ENCODE peak calls at places on chromosomes 2 and 18, in nine cellular contexts. One of them, this sample, is unnamed.

GRCh38 chr2:9548506-9548905 is 7.1 kb downstream of the ADAM17 start:
- DNase-seq in MCF 10A: no peak
- DNase-seq in KBM-7: no peak
- DNase-seq in choroid plexus epithelial cell: peak; percentile 61
- DNase-seq in activated CD4-positive, alpha-beta T cell treated with anti-CD3 and anti-CD28 coated beads for 48 hours: no peak
- DNase-seq in CD8-positive, alpha-beta T cell: no peak
- DNase-seq in EH: peak; percentile 40
- DNase-seq in stimulated activated naive CD8-positive, alpha-beta T cell treated with anti-CD3 and anti-CD28 coated beads, Interleukin-15, Interleukin-2, amounts not matched to agents 100 U/mL and 50 U/mL, for 24 hours: no peak
- DNase-seq in fibroblast of the conjunctiva: no peak
- DNase-seq in this sample: no peak

GRCh38 chr2:237293966-237294365 is 120.0 kb downstream of the COL6A3 start:
- DNase-seq in KBM-7: no peak
- DNase-seq in CD8-positive, alpha-beta T cell: no peak
- DNase-seq in choroid plexus epithelial cell: no peak
- DNase-seq in fibroblast of the conjunctiva: no peak
- DNase-seq in activated CD4-positive, alpha-beta T cell treated with anti-CD3 and anti-CD28 coated beads for 48 hours: no peak
- DNase-seq in MCF 10A: no peak
- DNase-seq in stimulated activated naive CD8-positive, alpha-beta T cell treated with anti-CD3 and anti-CD28 coated beads, Interleukin-15, Interleukin-2, amounts not matched to agents 100 U/mL and 50 U/mL, for 24 hours: no peak
- DNase-seq in EH: peak; percentile 63
- DNase-seq in this sample: no peak

GRCh38 chr2:18132697-18133096 is 254.2 kb downstream of the KCNS3 start:
- DNase-seq in fibroblast of the conjunctiva: no peak
- DNase-seq in stimulated activated naive CD8-positive, alpha-beta T cell treated with anti-CD3 and anti-CD28 coated beads, Interleukin-15, Interleukin-2, amounts not matched to agents 100 U/mL and 50 U/mL, for 24 hours: no peak
- DNase-seq in EH: peak; percentile 31
- DNase-seq in CD8-positive, alpha-beta T cell: no peak
- DNase-seq in choroid plexus epithelial cell: peak; percentile 71
- DNase-seq in activated CD4-positive, alpha-beta T cell treated with anti-CD3 and anti-CD28 coated beads for 48 hours: no peak
- DNase-seq in KBM-7: no peak
- DNase-seq in MCF 10A: no peak
- DNase-seq in this sample: no peak

GRCh38 chr2:46131-46470 is 204 bp downstream of the FAM110C start:
- DNase-seq in fibroblast of the conjunctiva: no peak
- DNase-seq in MCF 10A: no peak
- DNase-seq in CD8-positive, alpha-beta T cell: no peak
- DNase-seq in KBM-7: no peak
- DNase-seq in choroid plexus epithelial cell: no peak
- DNase-seq in EH: no peak
- DNase-seq in stimulated activated naive CD8-positive, alpha-beta T cell treated with anti-CD3 and anti-CD28 coated beads, Interleukin-15, Interleukin-2, amounts not matched to agents 100 U/mL and 50 U/mL, for 24 hours: no peak
- DNase-seq in activated CD4-positive, alpha-beta T cell treated with anti-CD3 and anti-CD28 coated beads for 48 hours: no peak
- DNase-seq in this sample: no peak

GRCh38 chr2:10285578-10286198 is 17.0 kb upstream of the HPCAL1 start:
- DNase-seq in MCF 10A: peak; percentile 87
- DNase-seq in fibroblast of the conjunctiva: peak; percentile 40
- DNase-seq in CD8-positive, alpha-beta T cell: no peak
- DNase-seq in EH: peak; percentile 79
- DNase-seq in activated CD4-positive, alpha-beta T cell treated with anti-CD3 and anti-CD28 coated beads for 48 hours: no peak
- DNase-seq in KBM-7: peak; percentile 49
- DNase-seq in stimulated activated naive CD8-positive, alpha-beta T cell treated with anti-CD3 and anti-CD28 coated beads, Interleukin-15, Interleukin-2, amounts not matched to agents 100 U/mL and 50 U/mL, for 24 hours: no peak
- DNase-seq in choroid plexus epithelial cell: peak; percentile 7
- DNase-seq in this sample: peak; percentile 84

GRCh38 chr2:1625281-1626001 is 118.9 kb downstream of the PXDN start:
- DNase-seq in choroid plexus epithelial cell: peak; percentile 88
- DNase-seq in KBM-7: no peak
- DNase-seq in CD8-positive, alpha-beta T cell: no peak
- DNase-seq in MCF 10A: peak; percentile 99
- DNase-seq in fibroblast of the conjunctiva: peak; percentile 40
- DNase-seq in activated CD4-positive, alpha-beta T cell treated with anti-CD3 and anti-CD28 coated beads for 48 hours: no peak
- DNase-seq in stimulated activated naive CD8-positive, alpha-beta T cell treated with anti-CD3 and anti-CD28 coated beads, Interleukin-15, Interleukin-2, amounts not matched to agents 100 U/mL and 50 U/mL, for 24 hours: no peak
- DNase-seq in EH: peak; percentile 81
- DNase-seq in this sample: peak; percentile 57

GRCh38 chr18:6022089-6022444 is 126.7 kb upstream of the TMEM200C start:
- DNase-seq in KBM-7: no peak
- DNase-seq in choroid plexus epithelial cell: peak; percentile 28
- DNase-seq in stimulated activated naive CD8-positive, alpha-beta T cell treated with anti-CD3 and anti-CD28 coated beads, Interleukin-15, Interleukin-2, amounts not matched to agents 100 U/mL and 50 U/mL, for 24 hours: no peak
- DNase-seq in fibroblast of the conjunctiva: no peak
- DNase-seq in EH: peak; percentile 16
- DNase-seq in MCF 10A: no peak
- DNase-seq in CD8-positive, alpha-beta T cell: no peak
- DNase-seq in activated CD4-positive, alpha-beta T cell treated with anti-CD3 and anti-CD28 coated beads for 48 hours: no peak
- DNase-seq in this sample: no peak

GRCh38 chr2:65350714-65351113 is 81.7 kb downstream of the SPRED2 start:
- DNase-seq in CD8-positive, alpha-beta T cell: no peak
- DNase-seq in MCF 10A: no peak
- DNase-seq in activated CD4-positive, alpha-beta T cell treated with anti-CD3 and anti-CD28 coated beads for 48 hours: no peak
- DNase-seq in KBM-7: peak; percentile 44
- DNase-seq in choroid plexus epithelial cell: peak; percentile 43
- DNase-seq in stimulated activated naive CD8-positive, alpha-beta T cell treated with anti-CD3 and anti-CD28 coated beads, Interleukin-15, Interleukin-2, amounts not matched to agents 100 U/mL and 50 U/mL, for 24 hours: no peak
- DNase-seq in EH: peak; percentile 10
- DNase-seq in fibroblast of the conjunctiva: no peak
- DNase-seq in this sample: no peak

GRCh38 chr2:12455626-12456025 is 261.1 kb upstream of the TRIB2 start:
- DNase-seq in CD8-positive, alpha-beta T cell: no peak
- DNase-seq in choroid plexus epithelial cell: peak; percentile 87
- DNase-seq in MCF 10A: peak; percentile 64
- DNase-seq in EH: no peak
- DNase-seq in activated CD4-positive, alpha-beta T cell treated with anti-CD3 and anti-CD28 coated beads for 48 hours: no peak
- DNase-seq in KBM-7: no peak
- DNase-seq in stimulated activated naive CD8-positive, alpha-beta T cell treated with anti-CD3 and anti-CD28 coated beads, Interleukin-15, Interleukin-2, amounts not matched to agents 100 U/mL and 50 U/mL, for 24 hours: no peak
- DNase-seq in fibroblast of the conjunctiva: peak; percentile 78
- DNase-seq in this sample: no peak

GRCh38 chr18:77297919-77298571 is 48.4 kb downstream of the GALR1 start:
- DNase-seq in EH: no peak
- DNase-seq in activated CD4-positive, alpha-beta T cell treated with anti-CD3 and anti-CD28 coated beads for 48 hours: no peak
- DNase-seq in fibroblast of the conjunctiva: no peak
- DNase-seq in choroid plexus epithelial cell: no peak
- DNase-seq in CD8-positive, alpha-beta T cell: no peak
- DNase-seq in MCF 10A: no peak
- DNase-seq in stimulated activated naive CD8-positive, alpha-beta T cell treated with anti-CD3 and anti-CD28 coated beads, Interleukin-15, Interleukin-2, amounts not matched to agents 100 U/mL and 50 U/mL, for 24 hours: no peak
- DNase-seq in KBM-7: no peak
- DNase-seq in this sample: no peak

GRCh38 chr2:48278590-48278989 is 251.4 kb upstream of the STON1 start:
- DNase-seq in fibroblast of the conjunctiva: no peak
- DNase-seq in CD8-positive, alpha-beta T cell: no peak
- DNase-seq in EH: no peak
- DNase-seq in MCF 10A: no peak
- DNase-seq in choroid plexus epithelial cell: peak; percentile 66
- DNase-seq in KBM-7: no peak
- DNase-seq in activated CD4-positive, alpha-beta T cell treated with anti-CD3 and anti-CD28 coated beads for 48 hours: no peak
- DNase-seq in stimulated activated naive CD8-positive, alpha-beta T cell treated with anti-CD3 and anti-CD28 coated beads, Interleukin-15, Interleukin-2, amounts not matched to agents 100 U/mL and 50 U/mL, for 24 hours: no peak
- DNase-seq in this sample: no peak

GRCh38 chr2:144510206-144510991 is 9.5 kb downstream of the ZEB2 start:
- DNase-seq in fibroblast of the conjunctiva: no peak
- DNase-seq in CD8-positive, alpha-beta T cell: no peak
- DNase-seq in stimulated activated naive CD8-positive, alpha-beta T cell treated with anti-CD3 and anti-CD28 coated beads, Interleukin-15, Interleukin-2, amounts not matched to agents 100 U/mL and 50 U/mL, for 24 hours: no peak
- DNase-seq in choroid plexus epithelial cell: peak; percentile 88
- DNase-seq in KBM-7: peak; percentile 61
- DNase-seq in MCF 10A: no peak
- DNase-seq in activated CD4-positive, alpha-beta T cell treated with anti-CD3 and anti-CD28 coated beads for 48 hours: no peak
- DNase-seq in EH: peak; percentile 85
- DNase-seq in this sample: no peak

GRCh38 chr2:78145997-78146722 is 624.0 kb upstream of the LRRTM4 start:
- DNase-seq in choroid plexus epithelial cell: no peak
- DNase-seq in fibroblast of the conjunctiva: no peak
- DNase-seq in MCF 10A: no peak
- DNase-seq in KBM-7: no peak
- DNase-seq in stimulated activated naive CD8-positive, alpha-beta T cell treated with anti-CD3 and anti-CD28 coated beads, Interleukin-15, Interleukin-2, amounts not matched to agents 100 U/mL and 50 U/mL, for 24 hours: no peak
- DNase-seq in CD8-positive, alpha-beta T cell: no peak
- DNase-seq in EH: no peak
- DNase-seq in activated CD4-positive, alpha-beta T cell treated with anti-CD3 and anti-CD28 coated beads for 48 hours: no peak
- DNase-seq in this sample: no peak

GRCh38 chr2:172863341-172863740 is 127.7 kb downstream of the RAPGEF4 start:
- DNase-seq in choroid plexus epithelial cell: no peak
- DNase-seq in CD8-positive, alpha-beta T cell: no peak
- DNase-seq in activated CD4-positive, alpha-beta T cell treated with anti-CD3 and anti-CD28 coated beads for 48 hours: no peak
- DNase-seq in MCF 10A: no peak
- DNase-seq in fibroblast of the conjunctiva: no peak
- DNase-seq in KBM-7: no peak
- DNase-seq in EH: no peak
- DNase-seq in stimulated activated naive CD8-positive, alpha-beta T cell treated with anti-CD3 and anti-CD28 coated beads, Interleukin-15, Interleukin-2, amounts not matched to agents 100 U/mL and 50 U/mL, for 24 hours: no peak
- DNase-seq in this sample: no peak

GRCh38 chr2:102736174-102736606 is 25.6 kb upstream of the TMEM182 start:
- DNase-seq in KBM-7: peak; percentile 50
- DNase-seq in activated CD4-positive, alpha-beta T cell treated with anti-CD3 and anti-CD28 coated beads for 48 hours: peak; percentile 27
- DNase-seq in stimulated activated naive CD8-positive, alpha-beta T cell treated with anti-CD3 and anti-CD28 coated beads, Interleukin-15, Interleukin-2, amounts not matched to agents 100 U/mL and 50 U/mL, for 24 hours: peak; percentile 30
- DNase-seq in fibroblast of the conjunctiva: no peak
- DNase-seq in CD8-positive, alpha-beta T cell: no peak
- DNase-seq in MCF 10A: peak; percentile 53
- DNase-seq in choroid plexus epithelial cell: peak; percentile 31
- DNase-seq in EH: peak; percentile 21
- DNase-seq in this sample: peak; percentile 24

GRCh38 chr2:235305678-235306077 is 188.2 kb upstream of the AGAP1 start:
- DNase-seq in EH: no peak
- DNase-seq in CD8-positive, alpha-beta T cell: no peak
- DNase-seq in KBM-7: no peak
- DNase-seq in activated CD4-positive, alpha-beta T cell treated with anti-CD3 and anti-CD28 coated beads for 48 hours: no peak
- DNase-seq in stimulated activated naive CD8-positive, alpha-beta T cell treated with anti-CD3 and anti-CD28 coated beads, Interleukin-15, Interleukin-2, amounts not matched to agents 100 U/mL and 50 U/mL, for 24 hours: no peak
- DNase-seq in fibroblast of the conjunctiva: no peak
- DNase-seq in choroid plexus epithelial cell: no peak
- DNase-seq in MCF 10A: no peak
- DNase-seq in this sample: no peak

GRCh38 chr2:74538881-74539339 is 9.2 kb downstream of the HTRA2 start:
- DNase-seq in KBM-7: peak; percentile 60
- DNase-seq in fibroblast of the conjunctiva: no peak
- DNase-seq in stimulated activated naive CD8-positive, alpha-beta T cell treated with anti-CD3 and anti-CD28 coated beads, Interleukin-15, Interleukin-2, amounts not matched to agents 100 U/mL and 50 U/mL, for 24 hours: no peak
- DNase-seq in MCF 10A: no peak
- DNase-seq in CD8-positive, alpha-beta T cell: no peak
- DNase-seq in choroid plexus epithelial cell: no peak
- DNase-seq in activated CD4-positive, alpha-beta T cell treated with anti-CD3 and anti-CD28 coated beads for 48 hours: no peak
- DNase-seq in EH: no peak
- DNase-seq in this sample: no peak

GRCh38 chr2:147424766-147425165 is 420.1 kb upstream of the ACVR2A start:
- DNase-seq in stimulated activated naive CD8-positive, alpha-beta T cell treated with anti-CD3 and anti-CD28 coated beads, Interleukin-15, Interleukin-2, amounts not matched to agents 100 U/mL and 50 U/mL, for 24 hours: no peak
- DNase-seq in EH: no peak
- DNase-seq in CD8-positive, alpha-beta T cell: no peak
- DNase-seq in choroid plexus epithelial cell: no peak
- DNase-seq in activated CD4-positive, alpha-beta T cell treated with anti-CD3 and anti-CD28 coated beads for 48 hours: no peak
- DNase-seq in KBM-7: no peak
- DNase-seq in MCF 10A: no peak
- DNase-seq in fibroblast of the conjunctiva: no peak
- DNase-seq in this sample: no peak

GRCh38 chr18:46343940-46344372 is 239.8 kb downstream of the HAUS1 start:
- DNase-seq in stimulated activated naive CD8-positive, alpha-beta T cell treated with anti-CD3 and anti-CD28 coated beads, Interleukin-15, Interleukin-2, amounts not matched to agents 100 U/mL and 50 U/mL, for 24 hours: peak; percentile 60
- DNase-seq in activated CD4-positive, alpha-beta T cell treated with anti-CD3 and anti-CD28 coated beads for 48 hours: peak; percentile 68
- DNase-seq in EH: no peak
- DNase-seq in choroid plexus epithelial cell: no peak
- DNase-seq in KBM-7: no peak
- DNase-seq in fibroblast of the conjunctiva: no peak
- DNase-seq in CD8-positive, alpha-beta T cell: peak; percentile 6
- DNase-seq in MCF 10A: peak; percentile 16
- DNase-seq in this sample: no peak

GRCh38 chr18:59799383-59800015 is 100.3 kb upstream of the PMAIP1 start:
- DNase-seq in choroid plexus epithelial cell: peak; percentile 61
- DNase-seq in MCF 10A: no peak
- DNase-seq in CD8-positive, alpha-beta T cell: no peak
- DNase-seq in KBM-7: no peak
- DNase-seq in fibroblast of the conjunctiva: no peak
- DNase-seq in stimulated activated naive CD8-positive, alpha-beta T cell treated with anti-CD3 and anti-CD28 coated beads, Interleukin-15, Interleukin-2, amounts not matched to agents 100 U/mL and 50 U/mL, for 24 hours: no peak
- DNase-seq in activated CD4-positive, alpha-beta T cell treated with anti-CD3 and anti-CD28 coated beads for 48 hours: no peak
- DNase-seq in EH: peak; percentile 76
- DNase-seq in this sample: no peak

GRCh38 chr2:163302141-163302540 is 433.7 kb downstream of the FIGN start:
- DNase-seq in stimulated activated naive CD8-positive, alpha-beta T cell treated with anti-CD3 and anti-CD28 coated beads, Interleukin-15, Interleukin-2, amounts not matched to agents 100 U/mL and 50 U/mL, for 24 hours: no peak
- DNase-seq in MCF 10A: no peak
- DNase-seq in activated CD4-positive, alpha-beta T cell treated with anti-CD3 and anti-CD28 coated beads for 48 hours: no peak
- DNase-seq in KBM-7: no peak
- DNase-seq in CD8-positive, alpha-beta T cell: no peak
- DNase-seq in choroid plexus epithelial cell: no peak
- DNase-seq in EH: no peak
- DNase-seq in fibroblast of the conjunctiva: no peak
- DNase-seq in this sample: no peak

GRCh38 chr2:33354981-33355380 is 121.5 kb upstream of the RASGRP3 start:
- DNase-seq in MCF 10A: no peak
- DNase-seq in stimulated activated naive CD8-positive, alpha-beta T cell treated with anti-CD3 and anti-CD28 coated beads, Interleukin-15, Interleukin-2, amounts not matched to agents 100 U/mL and 50 U/mL, for 24 hours: no peak
- DNase-seq in CD8-positive, alpha-beta T cell: no peak
- DNase-seq in KBM-7: no peak
- DNase-seq in EH: peak; percentile 95
- DNase-seq in choroid plexus epithelial cell: peak; percentile 90
- DNase-seq in activated CD4-positive, alpha-beta T cell treated with anti-CD3 and anti-CD28 coated beads for 48 hours: no peak
- DNase-seq in fibroblast of the conjunctiva: no peak
- DNase-seq in this sample: no peak

GRCh38 chr2:223787358-223787757 is 50.0 kb downstream of the AP1S3 start:
- DNase-seq in choroid plexus epithelial cell: no peak
- DNase-seq in stimulated activated naive CD8-positive, alpha-beta T cell treated with anti-CD3 and anti-CD28 coated beads, Interleukin-15, Interleukin-2, amounts not matched to agents 100 U/mL and 50 U/mL, for 24 hours: no peak
- DNase-seq in activated CD4-positive, alpha-beta T cell treated with anti-CD3 and anti-CD28 coated beads for 48 hours: no peak
- DNase-seq in fibroblast of the conjunctiva: no peak
- DNase-seq in CD8-positive, alpha-beta T cell: no peak
- DNase-seq in EH: no peak
- DNase-seq in KBM-7: no peak
- DNase-seq in MCF 10A: no peak
- DNase-seq in this sample: no peak

GRCh38 chr2:67579207-67579606 is 182.1 kb downstream of the ETAA1 start:
- DNase-seq in CD8-positive, alpha-beta T cell: no peak
- DNase-seq in stimulated activated naive CD8-positive, alpha-beta T cell treated with anti-CD3 and anti-CD28 coated beads, Interleukin-15, Interleukin-2, amounts not matched to agents 100 U/mL and 50 U/mL, for 24 hours: no peak
- DNase-seq in MCF 10A: no peak
- DNase-seq in choroid plexus epithelial cell: peak; percentile 83
- DNase-seq in fibroblast of the conjunctiva: no peak
- DNase-seq in KBM-7: no peak
- DNase-seq in activated CD4-positive, alpha-beta T cell treated with anti-CD3 and anti-CD28 coated beads for 48 hours: no peak
- DNase-seq in EH: no peak
- DNase-seq in this sample: no peak

GRCh38 chr2:197310940-197311485 is 433 bp upstream of the ANKRD44 start:
- DNase-seq in MCF 10A: no peak
- DNase-seq in KBM-7: no peak
- DNase-seq in activated CD4-positive, alpha-beta T cell treated with anti-CD3 and anti-CD28 coated beads for 48 hours: no peak
- DNase-seq in EH: no peak
- DNase-seq in CD8-positive, alpha-beta T cell: no peak
- DNase-seq in choroid plexus epithelial cell: no peak
- DNase-seq in stimulated activated naive CD8-positive, alpha-beta T cell treated with anti-CD3 and anti-CD28 coated beads, Interleukin-15, Interleukin-2, amounts not matched to agents 100 U/mL and 50 U/mL, for 24 hours: no peak
- DNase-seq in fibroblast of the conjunctiva: no peak
- DNase-seq in this sample: peak; percentile 11

GRCh38 chr2:183032200-183032794 is 6.0 kb downstream of the NCKAP1 start:
- DNase-seq in fibroblast of the conjunctiva: no peak
- DNase-seq in activated CD4-positive, alpha-beta T cell treated with anti-CD3 and anti-CD28 coated beads for 48 hours: no peak
- DNase-seq in MCF 10A: peak; percentile 75
- DNase-seq in stimulated activated naive CD8-positive, alpha-beta T cell treated with anti-CD3 and anti-CD28 coated beads, Interleukin-15, Interleukin-2, amounts not matched to agents 100 U/mL and 50 U/mL, for 24 hours: no peak
- DNase-seq in choroid plexus epithelial cell: peak; percentile 60
- DNase-seq in CD8-positive, alpha-beta T cell: no peak
- DNase-seq in KBM-7: no peak
- DNase-seq in EH: no peak
- DNase-seq in this sample: no peak

GRCh38 chr2:154375625-154376020 is 322.9 kb upstream of the KCNJ3 start:
- DNase-seq in activated CD4-positive, alpha-beta T cell treated with anti-CD3 and anti-CD28 coated beads for 48 hours: no peak
- DNase-seq in stimulated activated naive CD8-positive, alpha-beta T cell treated with anti-CD3 and anti-CD28 coated beads, Interleukin-15, Interleukin-2, amounts not matched to agents 100 U/mL and 50 U/mL, for 24 hours: no peak
- DNase-seq in MCF 10A: peak; percentile 60
- DNase-seq in fibroblast of the conjunctiva: peak; percentile 29
- DNase-seq in KBM-7: peak; percentile 24
- DNase-seq in CD8-positive, alpha-beta T cell: no peak
- DNase-seq in choroid plexus epithelial cell: peak; percentile 24
- DNase-seq in EH: no peak
- DNase-seq in this sample: peak; percentile 12

GRCh38 chr2:150752229-150752628 is 264.8 kb upstream of the RND3 start:
- DNase-seq in stimulated activated naive CD8-positive, alpha-beta T cell treated with anti-CD3 and anti-CD28 coated beads, Interleukin-15, Interleukin-2, amounts not matched to agents 100 U/mL and 50 U/mL, for 24 hours: no peak
- DNase-seq in MCF 10A: no peak
- DNase-seq in KBM-7: no peak
- DNase-seq in choroid plexus epithelial cell: no peak
- DNase-seq in CD8-positive, alpha-beta T cell: no peak
- DNase-seq in activated CD4-positive, alpha-beta T cell treated with anti-CD3 and anti-CD28 coated beads for 48 hours: no peak
- DNase-seq in EH: no peak
- DNase-seq in fibroblast of the conjunctiva: no peak
- DNase-seq in this sample: no peak

This sample was measured in HTR-8/SVneo.